ENCODE peak calls at places on chromosomes 11 and 22, in eight cellular contexts. Z is spleen, P is stomach, K is GM12878, F is vagina, G is H1, R is sigmoid colon, T is endothelial cell of umbilical vein. V is an unnamed sample.

GRCh38 chr22:24137595-24137994 is 43.7 kb upstream of the SUSD2 start:
- DNase-seq in Z (no peak), P (no peak), K (no peak), F (no peak), G (no peak), R (peak), T (peak), V (no peak)

GRCh38 chr11:120055646-120056045 is 82.3 kb downstream of the TRIM29 start:
- DNase-seq in Z (no peak), P (no peak), K (no peak), F (peak), G (no peak), R (no peak), T (no peak), V (peak)

GRCh38 chr11:34651551-34651950 is 30.7 kb downstream of the EHF start:
- DNase-seq in Z (no peak), P (no peak), K (no peak), F (peak), G (no peak), R (no peak), T (peak), V (no peak)

GRCh38 chr22:19761500-19762314 is 1.1 kb downstream of the TBX1 start:
- DNase-seq in Z (no peak), P (no peak), K (no peak), F (no peak), G (no peak), R (no peak), T (no peak), V (no peak)

GRCh38 chr22:48938741-48939140 is 888.9 kb downstream of the BRD1 start:
- DNase-seq in Z (no peak), P (peak), K (no peak), F (peak), G (no peak), R (peak), T (no peak), V (no peak)

GRCh38 chr22:45910928-45911467 is 66.0 kb downstream of the WNT7B start:
- DNase-seq in Z (no peak), P (no peak), K (no peak), F (no peak), G (no peak), R (no peak), T (no peak), V (no peak)

GRCh38 chr11:126257764-126258163 is 10.9 kb downstream of the SRPRA start:
- DNase-seq in Z (no peak), P (no peak), K (no peak), F (no peak), G (no peak), R (no peak), T (no peak), V (no peak)

GRCh38 chr22:39117585-39118191 is 20.6 kb downstream of the APOBEC3H start:
- DNase-seq in Z (peak), P (peak), K (peak), F (no peak), G (no peak), R (peak), T (peak), V (no peak)

GRCh38 chr11:86811637-86812321 is 11.4 kb downstream of the PRSS23 start:
- DNase-seq in Z (no peak), P (peak), K (no peak), F (no peak), G (no peak), R (no peak), T (peak), V (no peak)

GRCh38 chr22:47808886-47809620 is 1046.6 kb downstream of the TBC1D22A start:
- DNase-seq in Z (no peak), P (no peak), K (no peak), F (peak), G (no peak), R (no peak), T (no peak), V (no peak)

GRCh38 chr11:93903989-93904388 is 53.6 kb upstream of the VSTM5 start:
- DNase-seq in Z (no peak), P (no peak), K (no peak), F (no peak), G (no peak), R (no peak), T (no peak), V (no peak)

GRCh38 chr11:37632748-37633147 is 1034.7 kb upstream of the RAG2 start:
- DNase-seq in Z (no peak), P (no peak), K (no peak), F (no peak), G (no peak), R (no peak), T (no peak), V (no peak)

GRCh38 chr11:34188181-34188580 is 82.8 kb downstream of the NAT10 start:
- DNase-seq in Z (no peak), P (no peak), K (no peak), F (no peak), G (no peak), R (no peak), T (no peak), V (no peak)

GRCh38 chr11:131944709-131945108 is 574.3 kb downstream of the NTM start:
- DNase-seq in Z (no peak), P (no peak), K (no peak), F (no peak), G (no peak), R (no peak), T (no peak), V (no peak)

GRCh38 chr11:27679136-27680015 is 20.9 kb downstream of the BDNF start:
- DNase-seq in Z (no peak), P (no peak), K (no peak), F (no peak), G (no peak), R (no peak), T (no peak), V (no peak)

GRCh38 chr11:70669871-70670683 is 271.7 kb downstream of the CTTN start:
- DNase-seq in Z (no peak), P (no peak), K (no peak), F (no peak), G (no peak), R (no peak), T (no peak), V (no peak)

GRCh38 chr11:112795896-112796686 is 165.1 kb upstream of the NCAM1 start:
- DNase-seq in Z (no peak), P (no peak), K (no peak), F (no peak), G (no peak), R (peak), T (no peak), V (no peak)

DNA sequence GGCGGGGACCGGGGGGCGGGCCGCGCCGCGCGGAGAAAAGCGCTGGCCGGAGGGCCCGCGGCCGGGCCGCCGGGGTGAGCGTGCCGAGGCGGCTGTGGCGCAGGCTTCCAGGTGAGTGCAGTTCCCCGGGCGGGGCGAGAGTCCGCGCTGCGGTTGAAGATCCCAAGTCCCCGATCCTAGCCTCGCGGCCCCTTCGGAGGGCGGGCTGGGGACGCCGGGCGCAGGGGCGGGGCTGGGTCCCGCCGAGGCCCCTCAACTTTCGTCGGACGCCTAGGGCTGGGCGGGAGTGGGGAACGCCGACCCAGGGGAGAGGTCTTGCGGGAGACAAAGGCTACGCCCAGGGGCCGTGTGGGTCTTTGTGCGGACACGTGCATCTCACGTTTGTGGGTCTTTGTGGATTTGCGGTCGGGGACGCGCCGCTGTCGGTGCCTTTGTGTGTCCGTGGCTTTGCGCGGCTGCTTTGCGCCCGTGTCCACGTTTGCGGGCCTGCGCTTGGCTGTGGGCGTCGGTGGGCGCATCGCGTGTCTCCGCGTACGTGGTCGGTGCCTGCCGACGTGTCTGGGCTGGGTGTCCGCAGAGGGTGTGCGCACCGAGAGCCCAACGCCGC is at the start of gene TSKU:
- DNase-seq in Z (no peak), P (no peak), K (no peak), F (no peak), G (no peak), R (no peak), T (no peak), V (no peak)
- TF ChIP-seq POLR2A in Z (no peak), P (no peak), K (no peak), F (no peak), G (peak), R (no peak), T (peak), V (no peak)

GRCh38 chr11:980438-981365 is 55.0 kb downstream of the AP2A2 start:
- DNase-seq in Z (no peak), P (peak), K (no peak), F (no peak), G (no peak), R (no peak), T (no peak), V (no peak)

GRCh38 chr11:976431-977160 is 50.9 kb downstream of the AP2A2 start:
- DNase-seq in Z (no peak), P (no peak), K (no peak), F (no peak), G (no peak), R (no peak), T (no peak), V (no peak)

GRCh38 chr11:978781-979180 is 53.1 kb downstream of the AP2A2 start:
- DNase-seq in Z (no peak), P (no peak), K (no peak), F (no peak), G (no peak), R (no peak), T (no peak), V (no peak)

GRCh38 chr11:975824-976223 is 50.2 kb downstream of the AP2A2 start:
- DNase-seq in Z (peak), P (no peak), K (no peak), F (no peak), G (peak), R (no peak), T (peak), V (no peak)

DNA sequence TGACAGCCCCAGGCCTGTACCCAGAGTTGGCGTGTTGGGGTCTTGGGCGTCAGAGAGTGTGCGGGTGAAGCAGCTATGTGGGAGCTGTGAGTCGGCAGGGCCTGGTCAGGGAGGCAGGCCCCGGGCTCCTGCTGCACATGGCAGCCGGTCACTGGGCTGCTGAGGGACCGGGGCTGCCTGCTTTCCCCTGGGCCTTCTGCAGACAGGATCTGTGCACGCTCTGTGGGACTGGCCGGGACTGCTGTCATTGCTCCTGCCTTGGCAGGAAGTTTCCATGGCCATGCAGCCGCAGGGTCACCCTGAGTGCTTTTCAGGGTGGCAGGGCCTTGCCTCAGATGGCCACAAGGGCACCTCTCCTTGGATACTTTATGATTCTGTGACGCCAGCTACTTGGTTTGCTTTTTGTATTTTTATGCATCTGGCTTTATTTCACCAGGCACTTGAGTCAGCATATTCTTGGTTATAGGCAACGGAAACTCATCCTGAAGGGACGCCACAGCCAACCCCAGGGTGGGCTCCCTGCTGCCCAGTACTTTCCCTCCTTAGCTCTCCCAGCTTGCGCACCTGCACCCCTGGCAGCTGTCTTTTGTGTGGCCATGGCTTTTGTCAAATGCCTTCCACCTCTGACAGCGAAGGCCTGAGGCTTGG is 52.5 kb downstream of the AP2A2 start:
- DNase-seq in Z (peak), P (no peak), K (no peak), F (no peak), G (no peak), R (no peak), T (no peak), V (no peak)
- TF ChIP-seq POLR2AphosphoS5 in Z (peak), P (no peak), K (no peak), F (no peak), G (no peak), R (no peak), T (no peak), V (no peak)

GRCh38 chr11:68040121-68040956 is 1.5 kb downstream of the TCIRG1 start:
- DNase-seq in Z (peak), P (peak), K (peak), F (no peak), G (peak), R (peak), T (peak), V (peak)
- TF ChIP-seq POLR2A in Z (no peak), P (no peak), K (peak), F (no peak), G (no peak), R (no peak), T (peak), V (no peak)

GRCh38 chr11:65663634-65664200 is 1.0 kb upstream of the RELA start:
- DNase-seq in Z (peak), P (peak), K (no peak), F (peak), G (no peak), R (peak), T (peak), V (no peak)
- TF ChIP-seq POLR2AphosphoS5 in Z (peak), P (peak), K (peak), F (no peak), G (no peak), R (peak), T (no peak), V (peak)

DNA sequence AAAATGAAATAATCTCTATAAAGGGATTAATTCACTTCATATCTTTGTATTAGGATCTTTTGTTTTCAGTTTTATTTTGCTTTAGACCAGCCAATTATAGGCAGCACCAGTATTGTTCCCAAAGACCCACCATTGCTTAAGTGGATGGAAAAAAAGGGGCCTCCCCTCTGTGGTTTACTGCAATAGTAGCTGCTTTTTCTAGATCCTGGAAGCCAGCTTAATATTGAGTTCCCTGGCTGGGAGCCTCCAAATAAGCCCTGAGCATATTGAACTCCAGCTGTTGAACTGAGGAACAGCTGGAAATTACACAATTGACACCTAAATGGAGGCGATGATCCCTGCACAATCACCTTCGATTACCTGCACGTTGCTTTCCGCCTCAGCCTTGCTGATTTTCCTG is 576.0 kb downstream of the SOX6 start:
- DNase-seq in Z (no peak), P (no peak), K (no peak), F (no peak), G (no peak), R (no peak), T (no peak), V (no peak)
- TF ChIP-seq POLR2A in Z (no peak), P (no peak), K (no peak), F (no peak), G (no peak), R (no peak), T (no peak), V (no peak)

GRCh38 chr11:121721448-121721847 is 268.7 kb upstream of the SORL1-AS1 start:
- DNase-seq in Z (no peak), P (no peak), K (no peak), F (no peak), G (no peak), R (no peak), T (no peak), V (no peak)

GRCh38 chr11:121721961-121722360 is 269.2 kb upstream of the SORL1-AS1 start:
- DNase-seq in Z (no peak), P (no peak), K (no peak), F (no peak), G (no peak), R (peak), T (no peak), V (no peak)

GRCh38 chr11:121723261-121723741 is 270.5 kb upstream of the SORL1-AS1 start:
- DNase-seq in Z (no peak), P (no peak), K (no peak), F (no peak), G (no peak), R (peak), T (peak), V (peak)

GRCh38 chr11:121727942-121728341 is 275.2 kb upstream of the SORL1-AS1 start:
- DNase-seq in Z (no peak), P (no peak), K (no peak), F (no peak), G (no peak), R (no peak), T (no peak), V (peak)

DNA sequence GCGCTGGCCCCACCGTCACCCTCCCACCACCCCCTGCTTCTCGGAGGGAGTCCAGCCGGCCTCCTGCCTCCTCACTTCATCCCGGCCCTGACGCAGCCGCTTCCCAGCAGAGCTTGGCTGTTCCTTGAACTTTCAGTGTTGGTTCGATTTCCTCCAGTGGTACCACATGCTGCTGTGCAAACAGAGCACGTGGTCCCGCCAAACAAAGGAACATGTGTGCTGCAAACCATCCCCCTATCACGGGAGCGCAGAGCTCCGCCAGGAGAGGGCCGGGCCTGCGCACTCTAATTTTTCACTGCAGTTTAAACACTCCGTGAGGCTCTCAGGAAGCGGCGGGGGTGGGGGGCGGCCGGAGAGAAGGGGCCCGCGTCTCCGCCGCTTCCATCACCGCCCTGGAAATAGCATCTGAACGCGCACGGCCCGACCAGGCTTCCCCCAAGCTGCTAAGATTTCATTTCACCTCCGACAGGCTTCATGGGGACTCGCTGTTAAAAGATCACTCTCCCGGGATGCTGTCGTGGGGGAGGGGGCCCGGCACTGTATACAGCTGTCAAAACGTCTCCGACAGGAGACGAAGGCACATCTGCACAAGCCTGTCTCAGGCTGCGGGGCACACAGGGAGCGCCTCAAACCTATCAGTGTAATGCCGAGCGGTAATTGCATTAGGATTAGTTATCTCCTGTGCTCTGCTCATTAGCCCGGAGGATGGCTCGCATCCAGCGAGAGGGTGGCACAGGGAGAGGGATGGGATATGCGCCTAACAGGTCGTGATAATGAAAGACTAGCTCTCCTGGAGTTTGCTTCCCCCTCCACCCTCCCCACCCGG is 269.9 kb upstream of the SORL1-AS1 start:
- DNase-seq in Z (no peak), P (peak), K (no peak), F (peak), G (peak), R (peak), T (peak), V (peak)
- TF ChIP-seq POLR2AphosphoS5 in Z (peak), P (peak), K (no peak), F (peak), G (peak), R (peak), T (no peak), V (peak)

GRCh38 chr11:63839508-63840355 is 822 bp downstream of the MARK2 start:
- DNase-seq in Z (peak), P (peak), K (no peak), F (no peak), G (no peak), R (peak), T (peak), V (no peak)
- TF ChIP-seq POLR2A in Z (no peak), P (no peak), K (no peak), F (no peak), G (no peak), R (no peak), T (no peak), V (no peak)

DNA sequence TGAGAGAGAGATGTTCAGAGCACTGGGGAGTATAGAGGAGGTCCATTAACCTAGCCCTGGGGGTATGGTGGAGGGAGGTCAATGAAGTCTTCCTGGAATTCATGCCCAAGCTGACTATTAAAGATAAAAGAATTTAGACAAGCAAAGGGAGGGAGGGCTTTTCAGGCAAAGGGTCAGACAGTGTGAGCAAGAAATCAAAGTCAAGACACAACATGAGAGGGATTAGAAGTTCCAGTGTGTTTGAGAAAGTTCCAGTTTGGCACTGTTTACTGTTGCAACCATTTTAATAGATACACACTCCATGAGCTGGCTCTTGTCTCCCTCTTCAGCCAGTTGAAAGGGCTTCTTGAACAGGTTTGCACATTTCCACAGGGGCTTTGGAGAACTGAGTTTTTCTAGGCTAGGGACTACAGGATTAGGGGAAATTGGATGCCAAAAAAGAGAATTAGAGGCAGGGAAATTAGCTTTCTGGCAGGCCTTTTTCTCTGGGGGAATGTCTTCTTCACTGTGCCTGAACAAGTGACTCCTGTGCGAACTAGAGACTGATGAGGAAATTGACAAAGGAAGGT is 14.7 kb upstream of the NNMT start:
- DNase-seq in Z (no peak), P (no peak), K (no peak), F (peak), G (no peak), R (no peak), T (peak), V (peak)
- TF ChIP-seq POLR2AphosphoS5 in Z (no peak), P (no peak), K (no peak), F (no peak), G (no peak), R (peak), T (no peak), V (no peak)

GRCh38 chr11:76445122-76446084 is 585 bp downstream of the EMSY start:
- DNase-seq in Z (peak), P (peak), K (no peak), F (peak), G (peak), R (peak), T (peak), V (peak)
- TF ChIP-seq POLR2A in Z (no peak), P (no peak), K (no peak), F (no peak), G (no peak), R (peak), T (peak), V (no peak)

V was measured in esophagus muscularis mucosa.